ENCODE peak calls at places on chromosome 7, in four cellular contexts. S, J, X and Y are unnamed samples.

GRCh38 chr7:106915873-106916272 is 50.8 kb downstream of the PIK3CG start:
- DNase-seq in S (no peak), J (no peak), X (no peak), Y (no peak)

GRCh38 chr7:47350425-47350824 is 231.5 kb downstream of the TNS3 start:
- DNase-seq in X (peak), J (no peak), S (no peak), Y (no peak)

GRCh38 chr7:28582226-28582625 is 169.9 kb downstream of the CREB5 start:
- DNase-seq in S (no peak), X (no peak), J (no peak), Y (no peak)

GRCh38 chr7:90766814-90767564 is 170.9 kb downstream of the CDK14 start:
- DNase-seq in S (peak), J (peak), X (no peak), Y (no peak)

GRCh38 chr7:70313251-70313650 is 715.0 kb downstream of the AUTS2 start:
- DNase-seq in S (no peak), J (no peak), X (no peak), Y (no peak)

GRCh38 chr7:4753610-4754432 is 21.6 kb upstream of the AP5Z1 start:
- DNase-seq in X (peak), S (peak), J (peak), Y (no peak)

GRCh38 chr7:43353902-43354301 is 229.0 kb upstream of the STK17A start:
- DNase-seq in S (no peak), X (no peak), J (no peak), Y (no peak)

GRCh38 chr7:4725014-4725951 is 43.2 kb downstream of the FOXK1 start:
- DNase-seq in J (peak), S (peak), X (peak), Y (no peak)

GRCh38 chr7:2934211-2934731 is 90.2 kb upstream of the GNA12 start:
- DNase-seq in J (peak), S (no peak), X (no peak), Y (no peak)

GRCh38 chr7:122602800-122603199 is 96.1 kb downstream of the RNF133 start:
- DNase-seq in J (no peak), X (no peak), S (no peak), Y (no peak)

GRCh38 chr7:36400606-36401005 is 10.9 kb downstream of the ANLN start:
- DNase-seq in S (no peak), J (peak), X (no peak), Y (no peak)

GRCh38 chr7:2777898-2778535 is 66.1 kb downstream of the GNA12 start:
- DNase-seq in J (no peak), S (no peak), X (no peak), Y (no peak)

GRCh38 chr7:44067064-44067951 is 1.9 kb upstream of the PGAM2 start:
- DNase-seq in S (no peak), J (no peak), X (no peak), Y (no peak)

GRCh38 chr7:73363225-73364005 is 35.5 kb downstream of the FKBP6 start:
- DNase-seq in S (no peak), X (no peak), J (no peak), Y (no peak)

GRCh38 chr7:122182081-122182480 is 38.0 kb upstream of the AASS start:
- DNase-seq in J (no peak), X (no peak), S (no peak), Y (no peak)

GRCh38 chr7:80278737-80279136 is 144.1 kb downstream of the GNAI1 start:
- DNase-seq in J (no peak), S (no peak), X (no peak), Y (no peak)

GRCh38 chr7:42993038-42993437 is 60.9 kb downstream of the MRPL32 start:
- DNase-seq in X (no peak), J (peak), S (no peak), Y (peak)

GRCh38 chr7:124688991-124689390 is 76.6 kb downstream of the GPR37 start:
- DNase-seq in J (no peak), S (no peak), X (no peak), Y (no peak)

GRCh38 chr7:80134536-80135305 is at the start of gene GNAI1:
- DNase-seq in X (peak), S (peak), J (peak), Y (no peak)